ENCODE peak calls at places on chromosomes 1 and 21, in nine cellular contexts. Z, R, C, L, E, F, U, A and J are unnamed samples.

GRCh38 chr1:54584575-54584974 is 36.5 kb downstream of the ACOT11 start:
- DNase-seq in Z (no peak), L (no peak), E (no peak), F (no peak), C (no peak), R (no peak), A (no peak), U (no peak), J (no peak)

GRCh38 chr1:94335950-94336349 is 82.2 kb upstream of the ABCD3 start:
- DNase-seq in U (peak; percentile 93), R (peak; percentile 93), E (peak; percentile 80), Z (peak; percentile 90), L (peak; percentile 78), F (no peak), C (no peak), A (peak; percentile 67), J (peak; percentile 57)

GRCh38 chr21:25639922-25640670 is 1.0 kb downstream of the JAM2 start:
- DNase-seq in R (peak; percentile 41), F (peak; percentile 81), E (peak; percentile 24), A (no peak), L (no peak), C (peak; percentile 79), Z (no peak), U (no peak), J (peak; percentile 22)

GRCh38 chr1:201646623-201647022 is 107.7 kb downstream of the NAV1 start:
- DNase-seq in R (no peak), C (no peak), A (no peak), E (no peak), Z (no peak), L (no peak), F (no peak), U (no peak), J (no peak)

GRCh38 chr1:71047635-71048607 is at the start of gene PTGER3:
- DNase-seq in L (no peak), F (no peak), A (peak; percentile 28), C (peak; percentile 95), U (no peak), R (peak; percentile 54), Z (no peak), E (peak; percentile 83), J (no peak)

GRCh38 chr1:207004931-207005830 is 27.4 kb downstream of the C1orf116 start:
- DNase-seq in F (no peak), L (no peak), U (peak; percentile 74), Z (peak; percentile 77), C (no peak), R (peak; percentile 93), A (peak; percentile 38), E (peak; percentile 84), J (no peak)

GRCh38 chr1:7229696-7230095 is 444.4 kb downstream of the CAMTA1 start:
- DNase-seq in U (no peak), A (no peak), R (no peak), F (no peak), E (peak; percentile 63), L (no peak), Z (peak; percentile 45), C (no peak), J (no peak)

GRCh38 chr1:91552091-91552490 is 51.4 kb downstream of the CDC7 start:
- DNase-seq in R (no peak), L (no peak), Z (no peak), A (no peak), E (no peak), U (no peak), F (no peak), C (no peak), J (no peak)

GRCh38 chr1:208167229-208167869 is 76.8 kb downstream of the PLXNA2 start:
- DNase-seq in R (peak; percentile 28), E (no peak), F (no peak), Z (no peak), U (no peak), A (no peak), C (no peak), L (no peak), J (no peak)

GRCh38 chr21:37074195-37074510 is 1.1 kb downstream of the TTC3 start:
- DNase-seq in C (no peak), U (no peak), Z (no peak), A (no peak), R (no peak), L (no peak), E (no peak), F (no peak), J (no peak)

GRCh38 chr1:115466433-115466832 is 128.4 kb upstream of the NGF start:
- DNase-seq in R (peak; percentile 53), C (no peak), E (no peak), F (no peak), L (no peak), Z (no peak), U (no peak), A (no peak), J (no peak)

GRCh38 chr1:179187043-179187442 is 42.4 kb downstream of the ABL2 start:
- DNase-seq in L (no peak), Z (no peak), F (no peak), C (no peak), R (no peak), A (no peak), E (peak; percentile 30), U (no peak), J (no peak)